ENCODE peak calls at places on chromosomes 12 and 14, in eight cellular contexts. D is DND-41, Z is upper lobe of right lung, V is neuronal stem cell, E is lung, Q is pancreas, G is neural progenitor cell, T is fibroblast of lung. C is an unnamed sample.

GRCh38 chr14:52000019-52000582 is 10.8 kb downstream of the RTRAF start:
- DNase-seq in Z (no peak), V (no peak), D (no peak), E (no peak), G (no peak), Q (no peak), T (no peak), C (no peak)

GRCh38 chr12:39354955-39355354 is 88.0 kb downstream of the KIF21A start:
- DNase-seq in Q (no peak), E (no peak), V (no peak), D (no peak), Z (no peak), T (no peak), G (no peak), C (no peak)

GRCh38 chr12:43238281-43238680 is 313.7 kb downstream of the ADAMTS20 start:
- DNase-seq in Q (no peak), V (no peak), D (no peak), T (no peak), Z (no peak), E (no peak), G (no peak), C (no peak)

GRCh38 chr12:22282283-22282682 is 52.2 kb downstream of the ST8SIA1 start:
- DNase-seq in D (no peak), Q (no peak), V (no peak), T (peak; percentile 89), G (no peak), Z (no peak), E (no peak), C (no peak)

GRCh38 chr12:8658361-8658760 is 4.3 kb downstream of the MFAP5 start:
- DNase-seq in G (peak; percentile 34), Q (no peak), Z (no peak), E (no peak), T (peak; percentile 18), D (no peak), V (no peak), C (no peak)

GRCh38 chr14:93728651-93729016 is 59.7 kb downstream of the PRIMA1 start:
- DNase-seq in Q (no peak), E (no peak), D (no peak), T (no peak), G (no peak), Z (no peak), V (no peak), C (no peak)

GRCh38 chr12:58425481-58426392 is 484.4 kb downstream of the ATP23 start:
- DNase-seq in G (peak; percentile 84), Z (no peak), E (no peak), D (no peak), V (peak; percentile 79), T (peak; percentile 95), Q (no peak), C (no peak)

GRCh38 chr12:105980533-105980932 is 158.2 kb downstream of the NUAK1 start:
- DNase-seq in Z (no peak), V (no peak), T (no peak), G (no peak), Q (no peak), E (no peak), D (no peak), C (no peak)

GRCh38 chr14:34030864-34031263 is 80.0 kb upstream of the EGLN3 start:
- DNase-seq in D (no peak), T (peak; percentile 95), G (no peak), Z (no peak), E (no peak), Q (no peak), V (no peak), C (no peak)

GRCh38 chr14:76946753-76947077 is 81.8 kb downstream of the IRF2BPL start:
- DNase-seq in Z (no peak), D (no peak), Q (no peak), E (no peak), V (no peak), G (no peak), T (no peak), C (no peak)

GRCh38 chr12:106305376-106305775 is 2.8 kb downstream of the TCP11L2 start:
- DNase-seq in E (no peak), G (peak; percentile 11), V (no peak), D (no peak), Q (no peak), Z (no peak), T (no peak), C (no peak)

DNA sequence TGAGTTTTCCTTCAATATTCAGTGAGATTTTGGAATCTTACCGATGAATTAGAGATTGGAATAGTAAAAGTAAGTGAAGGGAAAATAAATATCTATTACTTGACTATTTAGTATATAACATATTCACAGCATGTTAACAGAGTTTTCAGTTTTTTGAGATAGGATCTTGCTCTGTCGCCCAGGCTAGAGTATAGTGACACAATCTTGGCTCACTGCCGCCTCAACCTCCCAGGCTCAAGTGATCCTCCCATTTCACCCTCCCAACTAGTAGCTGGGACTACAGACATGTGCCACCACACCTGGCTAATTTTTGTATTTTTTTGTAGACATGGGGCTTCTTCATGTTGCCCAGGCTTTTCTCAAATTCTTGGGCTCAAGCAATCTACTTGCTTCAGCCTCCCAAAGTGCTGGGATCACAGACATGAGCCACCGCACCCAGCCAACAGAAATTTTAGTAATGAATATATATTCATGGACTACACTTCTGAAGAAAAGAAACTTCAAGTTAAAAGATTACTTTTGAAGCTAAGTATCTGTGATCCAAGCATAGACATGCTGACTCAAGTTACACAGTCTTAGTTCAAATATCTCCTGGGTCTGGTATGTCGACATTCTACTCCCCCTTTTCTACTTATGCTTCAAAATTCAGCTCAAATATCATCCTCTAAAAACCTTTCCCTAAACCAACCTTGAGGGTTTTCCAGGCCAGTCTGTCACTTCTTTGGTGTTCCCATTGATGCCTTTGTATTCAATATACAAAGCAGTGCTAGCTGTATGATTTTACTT is 13.8 kb downstream of the UBE2N start:
- DNase-seq in G (no peak), Q (no peak), D (no peak), E (no peak), Z (no peak), V (no peak), T (peak; percentile 77), C (no peak)
- H3K4me1 ChIP-seq in G (peaks cover 25% of the 10 kb centered on the region), Q (peaks cover 24% of the 10 kb centered on the region), D (no peaks in the 10 kb centered on the region), E (peaks cover 40% of the 10 kb centered on the region), Z (peaks cover 63% of the 10 kb centered on the region), V (no peaks in the 10 kb centered on the region), T (peaks cover 9% of the 10 kb centered on the region), C (peaks cover 29% of the 10 kb centered on the region)

GRCh38 chr14:50319293-50319692 is 7.2 kb downstream of the DMAC2L start:
- DNase-seq in G (no peak), Z (no peak), Q (no peak), T (peak; percentile 30), V (no peak), D (no peak), E (no peak), C (no peak)
- H3K27ac ChIP-seq in G (no peak overlapping the region), Z (no peak overlapping the region), Q (no peak overlapping the region), T (no peak overlapping the region), V (no peak overlapping the region), D (no peak overlapping the region), E (no peak overlapping the region), C (no peak overlapping the region)

GRCh38 chr14:90614696-90615260 is 201.5 kb downstream of the TTC7B start:
- DNase-seq in E (no peak), Z (no peak), G (no peak), T (no peak), V (no peak), Q (no peak), D (no peak), C (no peak)

GRCh38 chr14:90616881-90617280 is 199.3 kb downstream of the TTC7B start:
- DNase-seq in T (no peak), Z (no peak), G (no peak), V (no peak), Q (no peak), D (no peak), E (no peak), C (no peak)

GRCh38 chr14:90616313-90616712 is 199.9 kb downstream of the TTC7B start:
- DNase-seq in Q (no peak), E (no peak), D (no peak), Z (no peak), T (no peak), G (peak; percentile 25), V (no peak), C (no peak)

GRCh38 chr14:90613997-90614396 is 202.2 kb downstream of the TTC7B start:
- DNase-seq in T (no peak), G (no peak), E (no peak), Q (no peak), Z (no peak), V (no peak), D (no peak), C (no peak)

DNA sequence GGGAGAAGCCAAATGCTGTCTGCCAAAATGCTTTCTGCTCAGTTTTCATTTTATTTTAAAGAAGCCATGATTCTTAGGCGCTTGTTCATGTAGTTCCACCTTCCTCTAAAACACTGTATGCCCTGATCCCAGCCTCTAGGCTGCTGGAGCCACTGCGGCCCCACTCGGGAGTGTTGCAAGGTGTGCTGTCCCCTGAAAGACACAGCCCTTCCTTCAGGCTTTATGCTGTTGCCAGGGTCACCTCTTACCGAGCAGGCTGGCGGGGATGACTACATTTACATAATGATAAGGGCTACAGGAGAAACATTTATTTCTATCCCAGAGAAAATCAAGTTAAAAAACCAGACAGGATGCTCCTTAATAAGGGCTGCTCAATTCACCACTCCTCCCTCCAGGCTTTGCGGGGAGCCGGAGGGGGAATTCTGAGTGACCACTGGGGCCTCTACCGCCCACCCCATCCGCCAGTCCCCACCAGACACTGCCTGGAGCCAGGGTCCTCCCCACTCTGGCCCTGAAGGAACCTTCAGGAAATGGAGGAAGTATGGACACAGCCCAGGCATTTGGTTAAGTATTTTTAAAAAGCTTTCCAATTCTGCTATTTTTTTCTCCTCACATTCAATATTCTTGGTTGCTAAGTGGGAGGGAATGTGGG is 200.7 kb downstream of the TTC7B start:
- DNase-seq in Q (no peak), D (no peak), V (no peak), G (peak; percentile 26), T (no peak), E (no peak), Z (peak; percentile 41), C (no peak)
- H3K4me1 ChIP-seq in Q (no peaks in the 10 kb centered on the region), D (no peaks in the 10 kb centered on the region), V (peaks cover 20% of the 10 kb centered on the region), G (peaks cover 21% of the 10 kb centered on the region), T (no peaks in the 10 kb centered on the region), E (peaks cover 3% of the 10 kb centered on the region), Z (peaks cover 18% of the 10 kb centered on the region), C (no peaks in the 10 kb centered on the region)

GRCh38 chr14:103509864-103510263 is 12.8 kb downstream of the CKB start:
- DNase-seq in V (no peak), E (no peak), D (no peak), T (no peak), Q (peak; percentile 10), Z (peak; percentile 50), G (no peak), C (no peak)

GRCh38 chr14:103508521-103508920 is 14.1 kb downstream of the CKB start:
- DNase-seq in E (no peak), D (no peak), T (no peak), G (no peak), V (no peak), Q (no peak), Z (no peak), C (no peak)

GRCh38 chr14:103508930-103509329 is 13.7 kb downstream of the CKB start:
- DNase-seq in G (no peak), T (no peak), V (no peak), Z (no peak), Q (no peak), E (no peak), D (no peak), C (no peak)

GRCh38 chr14:103504991-103505565 is 17.6 kb downstream of the CKB start:
- DNase-seq in T (no peak), Z (no peak), D (no peak), V (no peak), G (no peak), E (no peak), Q (no peak), C (no peak)

DNA sequence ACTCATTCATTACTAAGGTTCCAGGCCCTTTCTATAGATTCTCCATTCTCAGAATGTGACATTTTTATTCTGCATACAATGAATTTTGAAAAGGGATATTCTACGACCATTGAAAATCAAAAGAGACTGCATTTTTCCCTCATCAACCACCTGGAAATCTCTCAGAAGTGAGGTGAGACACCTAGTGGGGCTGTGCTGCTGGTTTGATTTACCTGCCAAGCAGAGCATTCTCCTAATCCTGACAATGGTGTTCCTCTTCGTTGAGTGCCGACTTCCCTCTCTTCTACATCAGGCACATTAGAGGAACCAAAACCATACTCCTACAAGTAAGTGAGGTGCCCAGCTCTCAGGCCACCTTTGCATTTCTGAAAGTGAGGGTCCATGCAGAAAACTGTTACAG is 14.9 kb downstream of the CKB start:
- DNase-seq in Z (no peak), T (no peak), E (no peak), G (no peak), Q (no peak), V (no peak), D (no peak), C (no peak)
- H3K27ac ChIP-seq in Z (no peak overlapping the region), T (no peak overlapping the region), E (no peak overlapping the region), G (no peak overlapping the region), Q (no peak overlapping the region), V (no peak overlapping the region), D (no peak overlapping the region), C (no peak overlapping the region)